ENCODE peak calls at places on chromosomes 6 and 20, in four cellular contexts. O, U, D and N are unnamed samples.

GRCh38 chr6:140897349-140897748 is 1235.4 kb upstream of the GJE1 start:
- DNase-seq in U (no peak), D (no peak), O (no peak), N (no peak)

GRCh38 chr6:72522735-72523141 is 99.1 kb upstream of the KCNQ5 start:
- DNase-seq in O (no peak), D (peak), U (peak), N (no peak)

GRCh38 chr20:19368351-19368750 is 155.9 kb downstream of the SLC24A3 start:
- DNase-seq in D (no peak), U (no peak), O (no peak), N (no peak)

GRCh38 chr6:143536866-143537691 is 25.6 kb upstream of the FUCA2 start:
- DNase-seq in U (peak), O (peak), D (peak), N (peak)

GRCh38 chr6:29598348-29598747 is 13.4 kb downstream of the OR2H2 start:
- DNase-seq in U (no peak), O (no peak), D (no peak), N (no peak)

GRCh38 chr6:113742342-113742741 is 114.8 kb upstream of the MARCKS start:
- DNase-seq in U (no peak), O (no peak), D (no peak), N (peak)

GRCh38 chr20:6502999-6503398 is 264.5 kb upstream of the BMP2 start:
- DNase-seq in U (no peak), O (no peak), D (no peak), N (no peak)

GRCh38 chr20:22058746-22059145 is 353.3 kb downstream of the PAX1 start:
- DNase-seq in U (no peak), O (no peak), D (no peak), N (no peak)

GRCh38 chr20:38120625-38120988 is 44.5 kb downstream of the TGM2 start:
- DNase-seq in O (no peak), D (no peak), U (no peak), N (no peak)
- H2AK5ac ChIP-seq in O (peak), D (no peak), U (peak), N (no peak)

GRCh38 chr20:62758226-62758912 is 37.9 kb upstream of the MRGBP start:
- DNase-seq in U (no peak), O (no peak), D (no peak), N (no peak)
- H2AK5ac ChIP-seq in U (no peak), O (no peak), D (no peak), N (no peak)

DNA sequence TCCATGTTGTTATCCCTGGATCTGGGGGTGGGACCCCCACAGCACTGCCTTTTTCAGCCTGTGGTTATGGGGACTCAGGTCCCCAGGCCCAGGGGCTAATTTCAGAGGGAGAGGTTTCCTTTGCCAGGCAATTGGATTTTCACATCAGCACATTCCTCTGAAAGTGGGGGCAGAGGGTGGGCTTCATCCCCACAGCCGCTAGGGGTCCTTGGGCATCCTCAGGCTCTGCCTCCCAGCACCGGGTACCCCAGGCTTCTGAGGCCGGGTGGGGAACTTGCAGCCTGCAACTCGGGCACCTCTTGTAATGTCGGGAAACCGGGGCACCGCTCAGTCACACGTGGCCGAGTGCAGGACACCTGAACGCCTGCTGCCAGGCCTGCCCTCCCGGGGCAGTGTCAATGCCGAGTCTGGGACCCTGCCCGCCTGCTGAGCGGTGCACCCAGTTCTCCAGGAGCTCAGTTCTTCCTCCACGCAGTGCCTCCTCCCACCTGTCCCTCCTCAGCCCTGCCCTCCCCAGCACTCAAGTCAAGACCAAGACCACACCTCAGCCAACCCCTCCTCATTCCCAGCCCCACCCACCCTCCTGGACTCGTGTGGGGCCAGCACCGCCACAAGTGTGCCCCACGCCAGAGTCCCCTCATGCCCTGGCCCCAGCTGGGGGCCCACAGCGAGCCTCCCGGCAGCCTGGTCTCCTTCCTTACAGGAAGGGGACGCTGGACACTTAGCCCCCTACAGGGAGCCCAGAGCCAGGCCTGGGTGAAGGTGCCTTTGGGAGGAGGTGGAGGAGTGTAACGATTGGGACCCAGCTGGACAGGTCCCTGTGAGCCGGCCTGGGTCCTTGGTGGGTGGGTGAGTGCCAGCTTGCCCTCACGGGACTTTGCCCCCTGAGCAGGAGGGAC is 8.8 kb upstream of the CHRNA4 start:
- DNase-seq in O (no peak), D (no peak), U (no peak), N (no peak)
- H2AK5ac ChIP-seq in O (no peak), D (no peak), U (no peak), N (no peak)

DNA sequence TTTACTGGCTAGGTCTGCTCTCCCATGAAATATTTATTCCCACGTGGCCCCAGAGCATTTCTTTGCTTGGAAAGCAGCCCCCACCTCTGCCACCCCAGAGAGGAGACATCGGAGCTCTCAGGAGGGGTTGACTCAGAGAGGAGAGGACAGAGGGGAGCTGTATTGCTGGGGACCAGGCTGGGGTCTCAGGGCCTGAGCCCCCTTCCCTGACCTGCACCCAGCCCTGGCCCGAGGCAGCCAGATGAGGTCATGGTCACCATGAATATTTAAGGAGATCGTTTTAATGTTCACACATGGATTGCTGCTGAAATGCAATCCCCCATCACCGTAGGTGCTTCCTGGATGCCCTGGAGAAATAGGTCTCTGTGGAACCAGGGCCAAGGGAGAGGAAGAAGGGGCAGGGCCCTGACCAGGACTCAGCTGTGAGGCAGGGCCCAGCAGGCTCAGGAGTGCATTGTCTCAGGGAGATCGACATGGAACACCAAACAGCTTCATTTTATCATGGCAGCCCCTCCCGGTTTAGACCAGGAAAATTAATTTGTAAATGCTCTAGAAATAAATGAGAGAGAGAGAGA is 117.4 kb downstream of the DLL1 start:
- DNase-seq in D (no peak), U (no peak), O (no peak), N (no peak)
- H2AK5ac ChIP-seq in D (no peak), U (no peak), O (no peak), N (no peak)

GRCh38 chr6:13177617-13178506 is 150.5 kb downstream of the TBC1D7 start:
- DNase-seq in D (no peak), U (no peak), O (no peak), N (no peak)
- H2AK5ac ChIP-seq in D (no peak), U (no peak), O (no peak), N (no peak)

GRCh38 chr6:36997811-36998722 is 7.4 kb upstream of the FGD2 start:
- DNase-seq in O (no peak), D (no peak), U (no peak), N (no peak)
- H2AK5ac ChIP-seq in O (no peak), D (no peak), U (no peak), N (peak)

DNA sequence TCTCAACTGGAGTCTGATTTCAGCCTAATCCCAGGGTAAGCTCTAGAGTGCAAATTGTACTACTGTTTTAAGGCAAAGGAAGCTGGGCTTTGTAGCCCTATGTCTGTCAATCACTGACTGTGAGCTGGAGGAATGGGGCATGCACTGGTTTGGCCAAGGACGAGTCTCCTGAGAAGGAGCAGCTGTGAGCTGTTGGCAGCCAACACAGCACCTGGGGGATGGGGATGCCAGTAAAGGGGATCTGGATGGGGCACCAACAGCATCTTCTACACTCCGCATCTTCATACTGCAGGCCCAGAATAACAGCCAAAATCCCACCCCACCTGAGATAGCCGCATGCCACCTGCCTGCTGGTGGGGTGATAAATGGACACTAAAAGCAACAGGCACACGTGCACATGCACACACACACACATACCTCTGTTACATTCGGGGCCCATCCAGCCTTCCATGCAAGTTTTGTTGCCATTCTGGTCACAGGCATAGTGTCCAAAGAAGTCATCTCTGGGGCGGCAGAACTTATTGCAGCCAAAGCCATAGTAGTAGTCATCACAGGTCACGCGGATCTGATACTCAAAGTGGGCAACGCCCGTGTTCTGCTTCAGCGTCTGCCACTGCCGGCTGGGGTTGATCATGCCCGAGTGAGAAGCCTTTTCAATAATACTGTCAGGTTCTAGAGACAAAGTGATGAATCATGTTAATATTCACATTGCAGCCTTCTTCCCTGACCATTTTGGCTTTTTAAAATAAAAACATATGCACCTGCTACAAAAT is 15.6 kb downstream of the JAG1 start:
- DNase-seq in D (no peak), O (no peak), U (no peak), N (no peak)
- H2AK5ac ChIP-seq in D (no peak), O (no peak), U (no peak), N (peak)

GRCh38 chr20:53737404-53738038 is 143.9 kb upstream of the ZNF217 start:
- DNase-seq in D (no peak), O (no peak), U (no peak), N (peak)
- H2AK5ac ChIP-seq in D (no peak), O (peak), U (peak), N (peak)

GRCh38 chr6:43715056-43715788 is 27.6 kb upstream of the MRPS18A start:
- DNase-seq in O (no peak), U (no peak), D (no peak), N (no peak)

GRCh38 chr6:43717389-43717788 is 29.8 kb upstream of the MRPS18A start:
- DNase-seq in D (no peak), O (no peak), U (no peak), N (no peak)

GRCh38 chr6:43717822-43718221 is 30.2 kb upstream of the MRPS18A start:
- DNase-seq in U (no peak), D (no peak), O (no peak), N (no peak)

GRCh38 chr6:43714311-43715055 is 26.9 kb upstream of the MRPS18A start:
- DNase-seq in O (peak), U (no peak), D (no peak), N (no peak)

DNA sequence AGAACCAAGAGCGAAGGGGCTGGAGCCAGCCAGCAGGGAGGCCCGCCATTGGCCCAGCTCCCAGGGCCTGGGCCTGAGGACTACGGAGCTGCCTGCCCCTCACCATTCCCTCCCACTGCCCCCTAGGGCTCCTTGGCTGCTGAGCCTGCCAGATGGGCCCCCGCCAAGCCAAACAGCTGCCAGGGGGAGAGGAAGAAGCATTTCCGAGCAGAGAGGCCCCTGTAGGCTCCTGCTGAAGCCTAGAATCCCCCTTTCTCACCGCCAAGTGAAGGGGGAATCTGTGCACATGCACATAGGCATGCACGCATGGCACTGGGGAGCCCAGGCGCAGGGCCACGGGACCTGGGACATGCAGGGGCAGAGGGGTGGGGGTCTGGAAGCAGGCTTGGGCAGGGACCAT is 28.5 kb upstream of the MRPS18A start:
- DNase-seq in U (no peak), O (no peak), D (no peak), N (no peak)
- H2AK5ac ChIP-seq in U (no peak), O (no peak), D (no peak), N (no peak)